ENCODE peak calls at places on chromosome 9, in five cellular contexts. O, P, I, Y and A are unnamed samples.

GRCh38 chr9:69295872-69296562 is 29.0 kb upstream of the ENTREP1 start:
- DNase-seq in I (no peak), O (no peak), Y (no peak), P (no peak), A (no peak)

GRCh38 chr9:123742009-123742767 is 187.7 kb downstream of the DENND1A start:
- DNase-seq in Y (no peak), I (peak), O (peak), P (no peak), A (no peak)

GRCh38 chr9:134243778-134244467 is 79.6 kb upstream of the RNU6ATAC start:
- DNase-seq in I (no peak), P (no peak), O (no peak), Y (peak), A (no peak)

GRCh38 chr9:123851851-123852250 is 78.1 kb downstream of the DENND1A start:
- DNase-seq in I (no peak), P (peak), Y (no peak), O (peak), A (no peak)

GRCh38 chr9:134314950-134315715 is 11.1 kb upstream of the RXRA start:
- DNase-seq in I (no peak), P (no peak), O (peak), Y (no peak), A (no peak)

GRCh38 chr9:105282870-105283621 is 38.6 kb downstream of the SLC44A1 start:
- DNase-seq in I (no peak), Y (no peak), P (no peak), O (no peak), A (no peak)

GRCh38 chr9:125992557-125992956 is 245.4 kb downstream of the PBX3 start:
- DNase-seq in Y (no peak), I (no peak), O (no peak), P (no peak), A (no peak)

GRCh38 chr9:38362912-38363588 is 29.5 kb upstream of the ALDH1B1 start:
- DNase-seq in I (peak), P (no peak), Y (peak), O (peak), A (no peak)

GRCh38 chr9:123138156-123138555 is 104.7 kb downstream of the GPR21 start:
- DNase-seq in O (no peak), Y (no peak), P (no peak), I (no peak), A (no peak)

GRCh38 chr9:101415578-101415977 is 16.9 kb downstream of the ZNF189 start:
- DNase-seq in O (no peak), I (no peak), Y (no peak), P (no peak), A (no peak)

GRCh38 chr9:124757589-124757988 is 13.5 kb downstream of the NR6A1 start:
- DNase-seq in O (no peak), P (no peak), Y (no peak), I (no peak), A (no peak)

GRCh38 chr9:77673912-77674791 is 26.0 kb upstream of the GNA14 start:
- DNase-seq in I (no peak), O (no peak), P (no peak), Y (no peak), A (no peak)

GRCh38 chr9:104173020-104173419 is 78.9 kb downstream of the SMC2 start:
- DNase-seq in Y (no peak), P (no peak), I (no peak), O (no peak), A (no peak)

GRCh38 chr9:14212697-14213420 is 101.1 kb downstream of the NFIB start:
- DNase-seq in O (no peak), Y (no peak), I (no peak), P (no peak), A (no peak)

GRCh38 chr9:114588150-114588663 is 638 bp downstream of the ATP6V1G1 start:
- DNase-seq in I (peak), Y (no peak), P (no peak), O (peak), A (no peak)

GRCh38 chr9:112751059-112751795 is 667 bp downstream of the SNX30 start:
- DNase-seq in P (peak), O (peak), Y (peak), I (peak), A (peak)

GRCh38 chr9:16601991-16602390 is 268.5 kb downstream of the BNC2 start:
- DNase-seq in I (no peak), P (no peak), O (no peak), Y (no peak), A (no peak)

GRCh38 chr9:131630206-131630831 is 85.0 kb downstream of the PRRT1B start:
- DNase-seq in O (no peak), P (no peak), I (no peak), Y (no peak), A (no peak)

GRCh38 chr9:81562221-81563019 is 126.9 kb downstream of the TLE1 start:
- DNase-seq in I (peak), O (peak), P (no peak), Y (peak), A (no peak)

GRCh38 chr9:14270358-14271077 is 43.4 kb downstream of the NFIB start:
- DNase-seq in P (no peak), O (no peak), I (peak), Y (no peak), A (no peak)

GRCh38 chr9:5767968-5768932 is 64.7 kb downstream of the ERMP1 start:
- DNase-seq in I (no peak), P (no peak), O (no peak), Y (no peak), A (no peak)

GRCh38 chr9:7228786-7229185 is 471.0 kb downstream of the KDM4C start:
- DNase-seq in I (no peak), O (no peak), Y (no peak), P (no peak), A (no peak)

GRCh38 chr9:94576131-94576530 is 17.5 kb downstream of the FBP2 start:
- DNase-seq in O (no peak), P (no peak), I (no peak), Y (no peak), A (no peak)

GRCh38 chr9:34984049-34984448 is 5.5 kb upstream of the DNAJB5 start:
- DNase-seq in I (peak), O (peak), Y (no peak), P (peak), A (no peak)

GRCh38 chr9:36914212-36914577 is 119.9 kb downstream of the PAX5 start:
- DNase-seq in Y (no peak), O (no peak), I (no peak), P (no peak), A (no peak)

GRCh38 chr9:6897831-6898230 is 140.1 kb downstream of the KDM4C start:
- DNase-seq in O (no peak), Y (peak), P (no peak), I (no peak), A (no peak)

GRCh38 chr9:125632321-125633115 is 74.5 kb downstream of the MAPKAP1 start:
- DNase-seq in P (no peak), I (no peak), O (no peak), Y (no peak), A (no peak)

GRCh38 chr9:123320814-123321213 is 35.2 kb upstream of the CRB2 start:
- DNase-seq in O (peak), Y (no peak), P (no peak), I (no peak), A (no peak)

GRCh38 chr9:121652037-121652837 is 803 bp downstream of the DAB2IP start:
- DNase-seq in Y (peak), P (peak), O (peak), I (no peak), A (no peak)

GRCh38 chr9:114016101-114016500 is 62.0 kb downstream of the AMBP start:
- DNase-seq in P (no peak), Y (peak), I (no peak), O (no peak), A (peak)

GRCh38 chr9:85237478-85237877 is 504.3 kb downstream of the AGTPBP1 start:
- DNase-seq in O (no peak), I (peak), Y (no peak), P (no peak), A (no peak)

GRCh38 chr9:107815782-107816181 is 326.2 kb upstream of the KLF4 start:
- DNase-seq in P (no peak), Y (no peak), I (no peak), O (no peak), A (no peak)

GRCh38 chr9:79568337-79569084 is 3.3 kb upstream of the TLE4 start:
- DNase-seq in P (no peak), O (no peak), I (no peak), Y (no peak), A (no peak)

GRCh38 chr9:35426627-35427026 is 63.3 kb upstream of the RUSC2 start:
- DNase-seq in I (no peak), P (no peak), O (no peak), Y (no peak), A (no peak)

GRCh38 chr9:131191857-131192256 is 66.5 kb downstream of the NUP214 start:
- DNase-seq in I (no peak), Y (no peak), P (no peak), O (no peak), A (no peak)

GRCh38 chr9:87501806-87502205 is 4.1 kb downstream of the DAPK1 start:
- DNase-seq in O (no peak), I (no peak), Y (no peak), P (no peak), A (no peak)

GRCh38 chr9:87500894-87501656 is 3.4 kb downstream of the DAPK1 start:
- DNase-seq in P (no peak), I (no peak), O (no peak), Y (no peak), A (no peak)

GRCh38 chr9:87499455-87500015 is 1.9 kb downstream of the DAPK1 start:
- DNase-seq in P (no peak), O (no peak), I (no peak), Y (no peak), A (no peak)

GRCh38 chr9:87498816-87499454 is 1.3 kb downstream of the DAPK1 start:
- DNase-seq in I (no peak), Y (no peak), P (no peak), O (peak), A (no peak)

GRCh38 chr9:87500491-87500890 is 2.8 kb downstream of the DAPK1 start:
- DNase-seq in O (no peak), Y (no peak), P (no peak), I (no peak), A (no peak)
- TF ChIP-seq CTCF in O (peak), Y (no peak), P (no peak), I (no peak), A (peak)

DNA sequence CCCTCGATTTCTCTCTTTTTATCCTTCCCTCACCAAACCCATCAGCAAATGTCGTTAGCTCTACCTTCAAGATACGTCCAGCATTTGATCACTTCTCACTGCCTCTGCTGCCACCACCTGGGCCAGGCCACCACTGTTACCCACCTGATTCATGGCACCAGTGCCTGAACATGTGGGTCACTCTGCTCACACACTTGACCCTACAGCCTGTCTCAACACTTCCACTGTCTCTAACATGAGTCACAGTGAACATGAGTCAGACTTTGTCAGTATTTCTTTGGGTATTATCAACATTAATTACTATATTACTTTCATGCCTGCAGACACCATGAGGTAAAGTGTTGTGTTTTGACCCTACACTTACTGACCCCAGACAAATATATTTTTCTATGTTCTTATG is 19.6 kb downstream of the SLC24A2 start:
- DNase-seq in Y (no peak), I (no peak), O (no peak), P (no peak), A (no peak)
- TF ChIP-seq CTCF in Y (no peak), I (no peak), O (no peak), P (no peak), A (no peak)

GRCh38 chr9:129482521-129483466 is 138.1 kb downstream of the C9orf50 start:
- DNase-seq in O (peak), Y (peak), I (peak), P (no peak), A (peak)
- TF ChIP-seq CTCF in O (no peak), Y (no peak), I (peak), P (no peak), A (no peak)

DNA sequence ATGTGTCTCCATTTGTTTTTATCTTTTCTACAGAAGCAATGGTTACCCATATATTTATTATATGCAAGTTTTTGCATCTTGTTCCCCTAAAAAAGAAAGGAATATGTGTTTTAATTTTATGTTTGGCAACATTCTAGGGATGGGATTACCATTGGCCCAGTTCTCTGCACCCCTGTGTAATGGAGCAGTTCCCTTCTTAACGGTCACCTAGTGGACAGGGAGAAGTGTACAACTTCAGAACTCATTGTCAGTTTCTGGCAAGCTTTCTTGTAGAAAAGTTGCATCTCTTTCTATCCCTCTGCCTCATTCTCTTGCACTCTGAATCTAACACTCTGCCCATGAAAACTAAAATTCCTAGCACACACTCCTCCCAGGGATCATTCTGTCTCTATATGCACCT is 78.2 kb downstream of the DOCK8 start:
- DNase-seq in I (no peak), O (no peak), P (no peak), Y (no peak), A (no peak)
- TF ChIP-seq CTCF in I (no peak), O (peak), P (no peak), Y (no peak), A (no peak)

DNA sequence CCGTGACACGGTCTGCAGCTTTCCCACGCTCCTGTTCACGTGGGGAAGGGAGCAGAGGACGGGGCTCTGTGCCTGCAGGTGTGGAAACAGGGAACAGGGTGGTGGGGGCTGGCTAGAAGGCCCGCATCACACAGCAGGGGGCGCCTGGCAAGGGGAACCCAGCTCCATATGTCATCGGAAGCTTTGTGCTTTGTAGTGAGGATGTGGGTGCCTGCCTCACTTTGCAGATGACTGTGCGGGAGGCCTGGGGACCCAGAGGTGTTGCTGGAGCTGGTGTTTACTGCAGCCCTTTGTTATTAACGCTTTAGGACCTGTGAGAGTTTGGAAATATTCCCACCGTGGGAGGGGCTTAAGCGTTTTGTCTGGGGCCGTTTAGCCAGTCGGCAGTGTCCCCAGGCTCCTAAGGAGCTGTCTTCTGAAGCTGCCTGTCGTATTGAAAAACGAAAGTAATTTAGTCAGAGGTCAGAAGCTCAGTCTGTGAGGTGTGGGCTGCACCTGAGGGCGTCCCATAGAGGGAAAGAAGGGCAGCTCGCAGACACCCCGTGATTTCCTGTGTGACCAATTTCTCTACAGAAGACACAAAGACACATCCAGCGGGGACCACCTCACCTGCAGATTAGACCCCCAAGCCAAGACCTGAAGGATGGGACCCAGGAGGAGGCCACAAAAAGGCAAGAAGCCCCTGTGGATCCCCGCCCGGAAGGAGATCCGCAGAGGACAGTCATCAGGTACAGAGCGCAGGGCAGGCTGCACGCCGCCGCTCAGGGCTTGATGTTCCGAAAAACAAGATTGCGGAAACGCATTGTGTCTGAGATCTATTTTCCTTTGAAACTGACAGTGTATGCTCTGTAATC is 9.1 kb downstream of the MAN1B1 start:
- DNase-seq in Y (peak), O (no peak), I (no peak), P (no peak), A (no peak)
- TF ChIP-seq CTCF in Y (no peak), O (no peak), I (peak), P (no peak), A (no peak)

GRCh38 chr9:108889649-108890067 is 27.6 kb downstream of the ACTL7A start:
- DNase-seq in I (peak), O (peak), Y (no peak), P (no peak), A (no peak)
- TF ChIP-seq CTCF in I (peak), O (peak), Y (no peak), P (no peak), A (peak)